ENCODE peak calls at places on chromosomes 11 and 22, in five cellular contexts. M, P, V, I and B are unnamed samples.

GRCh38 chr22:19753996-19754700 is 6.4 kb upstream of the TBX1 start:
- DNase-seq in M (no peak), P (no peak), V (no peak), I (no peak), B (no peak)

GRCh38 chr11:134639586-134640330 is 227.7 kb upstream of the B3GAT1 start:
- DNase-seq in M (no peak), P (no peak), V (no peak), I (no peak), B (no peak)

GRCh38 chr11:44847316-44847715 is 103.4 kb downstream of the TP53I11 start:
- DNase-seq in M (no peak), P (no peak), V (no peak), I (no peak), B (no peak)

GRCh38 chr11:36509265-36509664 is 807 bp downstream of the TRAF6 start:
- DNase-seq in M (no peak), P (peak), V (no peak), I (peak), B (peak)

GRCh38 chr11:62018978-62019664 is 51.7 kb upstream of the FTH1 start:
- DNase-seq in M (no peak), P (no peak), V (no peak), I (no peak), B (no peak)

GRCh38 chr11:128911701-128912100 is 20.5 kb downstream of the KCNJ5 start:
- DNase-seq in M (no peak), P (no peak), V (no peak), I (no peak), B (no peak)

GRCh38 chr11:113992459-113993105 is 17.7 kb downstream of the HTR3A start:
- DNase-seq in M (no peak), P (no peak), V (no peak), I (no peak), B (no peak)

GRCh38 chr22:22408731-22409696 is 99.5 kb downstream of the ZNF280B start:
- DNase-seq in M (no peak), P (peak), V (peak), I (peak), B (peak)

GRCh38 chr11:9765320-9766101 is 101.6 kb downstream of the SWAP70 start:
- DNase-seq in M (peak), P (peak), V (peak), I (peak), B (peak)

GRCh38 chr22:29344137-29344536 is 28.6 kb upstream of the RASL10A start:
- DNase-seq in M (no peak), P (peak), V (peak), I (no peak), B (peak)

GRCh38 chr22:40189979-40190378 is 12.3 kb downstream of the TNRC6B start:
- DNase-seq in M (no peak), P (peak), V (no peak), I (no peak), B (no peak)

GRCh38 chr11:1225386-1226225 is 2.7 kb downstream of the MUC5B start:
- DNase-seq in M (no peak), P (no peak), V (no peak), I (no peak), B (no peak)

GRCh38 chr22:26770624-26771023 is 113.2 kb downstream of the MIAT start:
- DNase-seq in M (no peak), P (peak), V (no peak), I (no peak), B (peak)

GRCh38 chr11:36361472-36361871 is 65.4 kb downstream of the PRR5L start:
- DNase-seq in M (no peak), P (no peak), V (no peak), I (no peak), B (no peak)

GRCh38 chr11:122398851-122399250 is 256.7 kb upstream of the UBASH3B start:
- DNase-seq in M (no peak), P (no peak), V (no peak), I (no peak), B (no peak)

GRCh38 chr11:130159657-130160459 is at the start of gene ST14:
- DNase-seq in M (no peak), P (no peak), V (no peak), I (no peak), B (no peak)

GRCh38 chr22:35582218-35582860 is 34.8 kb downstream of the MB start:
- DNase-seq in M (no peak), P (peak), V (no peak), I (no peak), B (no peak)

GRCh38 chr11:84313830-84314359 is 1027.7 kb upstream of the CCDC90B start:
- DNase-seq in M (no peak), P (no peak), V (no peak), I (no peak), B (no peak)

GRCh38 chr11:84319853-84320252 is 1033.7 kb upstream of the CCDC90B start:
- DNase-seq in M (no peak), P (no peak), V (no peak), I (no peak), B (no peak)

GRCh38 chr11:84322211-84322610 is 1036.0 kb upstream of the CCDC90B start:
- DNase-seq in M (no peak), P (no peak), V (no peak), I (no peak), B (no peak)

GRCh38 chr11:84316866-84317560 is 1030.8 kb upstream of the CCDC90B start:
- DNase-seq in M (no peak), P (peak), V (no peak), I (peak), B (peak)
- H3K4me3 ChIP-seq in M (no peak), P (no peak), V (no peak), I (peak), B (no peak)

DNA sequence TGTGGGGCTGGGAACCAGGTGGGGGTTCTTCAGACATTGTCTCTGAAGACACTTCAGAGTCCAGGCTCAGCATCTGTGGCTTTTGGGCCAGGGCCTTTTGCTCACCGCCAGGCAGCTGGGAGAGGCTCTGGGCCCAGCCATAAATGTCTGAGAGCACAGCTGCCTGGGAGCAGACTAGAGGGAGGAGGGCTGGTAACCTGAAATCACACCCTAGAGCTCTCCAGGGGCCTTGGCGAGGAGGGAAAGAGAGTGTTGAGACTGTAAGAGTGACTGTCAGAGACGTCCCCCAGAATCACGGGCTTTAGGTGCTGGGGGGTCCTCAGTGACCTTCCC is 4.1 kb downstream of the TRABD start:
- DNase-seq in M (no peak), P (no peak), V (no peak), I (no peak), B (no peak)
- H3K27ac ChIP-seq in M (peak), P (no peak), V (no peak), I (peak), B (no peak)

GRCh38 chr11:67417425-67417824 is 1.9 kb downstream of the CARNS1 start:
- DNase-seq in M (no peak), P (no peak), V (no peak), I (no peak), B (no peak)
- H3K4me3 ChIP-seq in M (no peak), P (no peak), V (no peak), I (no peak), B (no peak)

DNA sequence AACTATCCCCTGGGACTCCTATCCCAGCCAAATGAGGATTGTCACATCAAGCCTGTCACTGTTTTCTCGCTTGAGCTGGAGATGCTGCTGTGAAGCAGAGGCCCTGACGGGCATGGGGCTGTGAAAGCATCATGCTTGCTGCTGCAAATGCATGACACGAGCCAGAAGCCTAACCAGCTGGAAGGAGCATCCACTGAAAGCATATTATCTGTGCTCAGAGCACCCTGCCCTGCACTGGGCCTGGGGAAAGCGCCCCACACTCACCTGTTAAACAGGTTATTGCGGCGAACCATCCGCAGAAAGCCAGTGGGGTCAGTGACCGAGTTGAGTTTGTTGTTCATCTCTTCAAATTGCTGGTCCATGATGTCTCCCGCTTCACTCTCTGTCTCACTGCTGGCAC is 110.9 kb upstream of the PITPNB start:
- DNase-seq in M (no peak), P (no peak), V (no peak), I (no peak), B (no peak)
- H3K27ac ChIP-seq in M (no peak), P (no peak), V (no peak), I (peak), B (no peak)

GRCh38 chr11:73158356-73159051 is 16.4 kb upstream of the FCHSD2 start:
- DNase-seq in M (peak), P (peak), V (peak), I (no peak), B (peak)
- H3K4me3 ChIP-seq in M (no peak), P (no peak), V (peak), I (no peak), B (no peak)

GRCh38 chr22:48089601-48090331 is 1327.3 kb downstream of the TBC1D22A start:
- DNase-seq in M (no peak), P (no peak), V (no peak), I (peak), B (peak)

GRCh38 chr22:48088926-48089536 is 1326.6 kb downstream of the TBC1D22A start:
- DNase-seq in M (no peak), P (no peak), V (no peak), I (no peak), B (no peak)

GRCh38 chr22:48091656-48092223 is 1329.3 kb downstream of the TBC1D22A start:
- DNase-seq in M (no peak), P (no peak), V (no peak), I (no peak), B (no peak)

GRCh38 chr22:48090332-48090672 is 1327.9 kb downstream of the TBC1D22A start:
- DNase-seq in M (no peak), P (no peak), V (no peak), I (no peak), B (no peak)

DNA sequence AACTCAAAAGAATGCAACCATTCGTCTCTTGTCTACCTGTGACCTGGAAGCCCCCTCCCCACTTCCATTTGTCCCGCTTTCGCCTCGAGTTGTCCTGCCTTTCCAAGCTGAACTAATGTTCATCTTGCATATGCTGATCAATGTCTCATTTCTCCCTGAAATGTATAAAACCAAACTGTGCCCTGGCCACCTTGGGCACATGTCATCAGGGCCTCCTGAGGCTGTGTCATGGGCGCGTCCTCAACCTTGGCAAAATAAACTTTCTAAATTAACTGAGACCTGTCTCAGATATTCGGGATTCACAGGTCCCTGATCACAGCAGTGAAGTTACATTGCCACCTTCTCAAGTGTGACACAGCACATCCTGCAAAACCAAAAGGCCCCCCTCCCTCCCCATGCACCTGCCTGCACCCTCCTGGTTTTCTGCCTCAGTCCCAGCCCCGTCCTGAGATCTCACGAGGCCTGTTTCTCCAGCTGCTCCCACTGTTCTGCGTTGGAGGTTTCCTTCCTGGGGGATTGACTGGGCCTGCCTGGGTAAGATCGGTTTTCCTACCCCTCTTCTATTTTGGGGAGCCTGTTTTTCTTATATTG is 1328.7 kb downstream of the TBC1D22A start:
- DNase-seq in M (no peak), P (no peak), V (no peak), I (no peak), B (no peak)
- H3K27ac ChIP-seq in M (no peak), P (no peak), V (no peak), I (no peak), B (no peak)

DNA sequence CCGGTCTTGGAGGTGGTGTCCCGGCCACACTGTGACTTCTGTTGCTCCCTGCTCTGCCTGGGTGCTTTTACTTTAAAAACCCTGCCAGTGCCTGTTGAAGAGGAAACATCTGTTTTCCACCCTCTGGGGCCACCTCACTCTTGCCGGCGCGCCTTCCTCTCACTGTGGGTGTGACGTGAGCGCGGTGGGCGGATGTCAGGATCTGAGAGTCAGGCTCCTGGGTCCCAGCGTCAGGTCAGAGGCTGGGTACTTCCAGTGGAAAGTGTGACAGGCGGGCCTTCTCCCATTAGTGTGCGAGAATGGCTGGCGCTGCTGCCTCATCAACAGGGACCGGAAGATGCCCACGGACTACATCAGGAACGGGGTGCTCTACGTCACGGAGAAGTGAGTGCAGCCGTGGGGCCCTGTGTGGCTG is 54.2 kb downstream of the GRAMD4 start:
- DNase-seq in M (no peak), P (no peak), V (no peak), I (peak), B (no peak)
- H3K4me3 ChIP-seq in M (no peak), P (no peak), V (no peak), I (no peak), B (no peak)

DNA sequence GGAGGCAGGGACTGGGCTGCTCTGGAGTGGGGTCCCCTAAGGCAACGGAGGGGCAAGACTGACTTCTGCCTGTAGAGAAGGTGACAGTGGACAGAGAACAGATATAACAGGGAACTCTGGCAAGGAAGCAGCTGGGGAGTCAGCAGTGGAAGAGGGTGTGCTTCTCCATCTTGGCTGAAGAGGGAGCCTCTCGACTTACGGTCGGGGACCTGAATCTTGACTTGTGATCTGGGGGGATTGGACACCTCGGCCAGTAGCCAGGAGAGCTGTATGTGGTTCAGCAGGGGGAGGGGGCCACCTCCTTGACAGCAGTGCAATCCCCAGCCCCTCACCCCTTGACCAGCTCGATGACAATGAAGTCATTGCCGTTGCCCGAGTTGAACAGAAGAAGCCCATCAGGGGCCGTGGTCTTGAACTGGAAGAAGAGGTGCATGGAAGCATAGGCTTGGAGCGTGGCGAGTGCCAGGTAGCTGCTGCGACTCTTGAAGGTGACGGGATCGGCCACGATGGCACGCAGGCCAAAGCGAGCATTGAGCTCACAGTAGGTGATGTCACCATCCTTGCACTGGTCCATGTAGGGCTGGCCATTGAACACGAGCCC is 60.0 kb downstream of the SLC22A12 start:
- DNase-seq in M (no peak), P (peak), V (no peak), I (no peak), B (peak)
- H3K27ac ChIP-seq in M (no peak), P (no peak), V (no peak), I (no peak), B (no peak)

GRCh38 chr11:72814831-72815618 is 814 bp downstream of the ATG16L2 start:
- DNase-seq in M (no peak), P (peak), V (peak), I (no peak), B (peak)
- H3K4me3 ChIP-seq in M (peak), P (peak), V (peak), I (peak), B (peak)

GRCh38 chr11:118851970-118852369 is 31.7 kb upstream of the CXCR5 start:
- DNase-seq in M (no peak), P (no peak), V (no peak), I (peak), B (no peak)

GRCh38 chr11:118859995-118860394 is 23.7 kb upstream of the CXCR5 start:
- DNase-seq in M (no peak), P (no peak), V (no peak), I (no peak), B (no peak)

GRCh38 chr11:118857385-118857784 is 26.3 kb upstream of the CXCR5 start:
- DNase-seq in M (no peak), P (no peak), V (no peak), I (no peak), B (no peak)

GRCh38 chr11:118853693-118854092 is 30.0 kb upstream of the CXCR5 start:
- DNase-seq in M (no peak), P (no peak), V (no peak), I (no peak), B (no peak)

DNA sequence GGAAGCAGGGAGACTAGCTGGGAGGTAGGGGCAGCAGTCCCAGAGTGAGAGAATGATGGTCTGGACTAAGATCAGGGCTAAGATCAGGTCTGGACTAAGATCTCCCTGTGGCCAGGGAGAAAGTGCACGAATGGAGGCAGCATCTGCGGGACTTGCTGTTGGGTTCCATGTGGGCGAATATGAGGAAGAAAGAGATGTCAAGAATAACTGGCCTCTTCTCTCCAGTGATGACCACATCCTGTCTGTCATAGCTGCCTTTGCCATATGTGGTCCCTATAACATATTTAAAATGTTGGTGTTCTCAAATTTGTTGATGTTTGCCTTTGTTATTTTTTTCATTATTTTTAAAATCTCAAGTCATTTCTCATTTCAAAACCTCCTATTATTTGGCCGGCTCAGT is 27.4 kb upstream of the CXCR5 start:
- DNase-seq in M (no peak), P (no peak), V (no peak), I (no peak), B (no peak)
- H3K27ac ChIP-seq in M (no peak), P (no peak), V (no peak), I (no peak), B (no peak)